ENCODE peak calls at places on chromosomes 7 and 10, in eight cellular contexts. One of them, this sample, is unnamed.

GRCh38 chr10:67666416-67667043 is 29.5 kb downstream of the CTNNA3 start:
- DNase-seq in AG09309: peak; percentile 1
- DNase-seq in fibroblast of pulmonary artery: peak; percentile 57
- DNase-seq in H9: no peak
- DNase-seq in AG04450: no peak
- DNase-seq in NCI-H187: no peak
- DNase-seq in stimulated activated naive CD4-positive, alpha-beta T cell: no peak
- DNase-seq in DMS153: no peak
- DNase-seq in this sample: peak; percentile 28

GRCh38 chr10:130137659-130138478 is 1.7 kb downstream of the GLRX3 start:
- DNase-seq in AG09309: no peak
- DNase-seq in fibroblast of pulmonary artery: no peak
- DNase-seq in H9: no peak
- DNase-seq in AG04450: no peak
- DNase-seq in NCI-H187: no peak
- DNase-seq in stimulated activated naive CD4-positive, alpha-beta T cell: no peak
- DNase-seq in DMS153: no peak
- DNase-seq in this sample: no peak

GRCh38 chr10:68047554-68048327 is 27.3 kb downstream of the HERC4 start:
- DNase-seq in AG09309: no peak
- DNase-seq in fibroblast of pulmonary artery: peak; percentile 25
- DNase-seq in H9: no peak
- DNase-seq in AG04450: no peak
- DNase-seq in NCI-H187: no peak
- DNase-seq in stimulated activated naive CD4-positive, alpha-beta T cell: no peak
- DNase-seq in DMS153: no peak
- DNase-seq in this sample: no peak

GRCh38 chr7:74083117-74083876 is at the start of gene LIMK1:
- DNase-seq in AG09309: no peak
- DNase-seq in fibroblast of pulmonary artery: peak; percentile 82
- DNase-seq in H9: peak; percentile 90
- DNase-seq in AG04450: peak; percentile 42
- DNase-seq in NCI-H187: peak; percentile 78
- DNase-seq in stimulated activated naive CD4-positive, alpha-beta T cell: peak; percentile 80
- DNase-seq in DMS153: peak; percentile 44
- DNase-seq in this sample: peak; percentile 81

GRCh38 chr10:48306870-48307531 is 524 bp downstream of the MAPK8 start:
- DNase-seq in AG09309: no peak
- DNase-seq in fibroblast of pulmonary artery: peak; percentile 43
- DNase-seq in H9: no peak
- DNase-seq in AG04450: no peak
- DNase-seq in NCI-H187: peak; percentile 7
- DNase-seq in stimulated activated naive CD4-positive, alpha-beta T cell: peak; percentile 75
- DNase-seq in DMS153: no peak
- DNase-seq in this sample: peak; percentile 62

GRCh38 chr10:89944138-89944537 is 242.7 kb downstream of the KIF20B start:
- DNase-seq in AG09309: no peak
- DNase-seq in fibroblast of pulmonary artery: no peak
- DNase-seq in H9: no peak
- DNase-seq in AG04450: no peak
- DNase-seq in NCI-H187: no peak
- DNase-seq in stimulated activated naive CD4-positive, alpha-beta T cell: no peak
- DNase-seq in DMS153: no peak
- DNase-seq in this sample: no peak

GRCh38 chr10:29246449-29246848 is 42.4 kb upstream of the LYZL1 start:
- DNase-seq in AG09309: no peak
- DNase-seq in fibroblast of pulmonary artery: no peak
- DNase-seq in H9: no peak
- DNase-seq in AG04450: no peak
- DNase-seq in NCI-H187: no peak
- DNase-seq in stimulated activated naive CD4-positive, alpha-beta T cell: no peak
- DNase-seq in DMS153: no peak
- DNase-seq in this sample: no peak

GRCh38 chr7:51591223-51591622 is 274.6 kb upstream of the COBL start:
- DNase-seq in AG09309: no peak
- DNase-seq in fibroblast of pulmonary artery: no peak
- DNase-seq in H9: no peak
- DNase-seq in AG04450: no peak
- DNase-seq in NCI-H187: no peak
- DNase-seq in stimulated activated naive CD4-positive, alpha-beta T cell: no peak
- DNase-seq in DMS153: peak; percentile 38
- DNase-seq in this sample: no peak

GRCh38 chr7:94087664-94088352 is 83.7 kb upstream of the BET1 start:
- DNase-seq in AG09309: peak; percentile 44
- DNase-seq in fibroblast of pulmonary artery: peak; percentile 91
- DNase-seq in H9: peak; percentile 55
- DNase-seq in AG04450: peak; percentile 66
- DNase-seq in NCI-H187: peak; percentile 41
- DNase-seq in stimulated activated naive CD4-positive, alpha-beta T cell: no peak
- DNase-seq in DMS153: peak; percentile 22
- DNase-seq in this sample: peak; percentile 48

GRCh38 chr7:33841031-33841430 is 64.3 kb upstream of the BMPER start:
- DNase-seq in AG09309: no peak
- DNase-seq in fibroblast of pulmonary artery: no peak
- DNase-seq in H9: no peak
- DNase-seq in AG04450: no peak
- DNase-seq in NCI-H187: no peak
- DNase-seq in stimulated activated naive CD4-positive, alpha-beta T cell: no peak
- DNase-seq in DMS153: no peak
- DNase-seq in this sample: peak; percentile 15

GRCh38 chr7:141362580-141363435 is 188.4 kb upstream of the AGK start:
- DNase-seq in AG09309: peak; percentile 21
- DNase-seq in fibroblast of pulmonary artery: peak; percentile 71
- DNase-seq in H9: no peak
- DNase-seq in AG04450: no peak
- DNase-seq in NCI-H187: no peak
- DNase-seq in stimulated activated naive CD4-positive, alpha-beta T cell: no peak
- DNase-seq in DMS153: no peak
- DNase-seq in this sample: peak; percentile 25

GRCh38 chr10:70295321-70295720 is 11.5 kb upstream of the NPFFR1 start:
- DNase-seq in AG09309: no peak
- DNase-seq in fibroblast of pulmonary artery: no peak
- DNase-seq in H9: no peak
- DNase-seq in AG04450: no peak
- DNase-seq in NCI-H187: no peak
- DNase-seq in stimulated activated naive CD4-positive, alpha-beta T cell: no peak
- DNase-seq in DMS153: no peak
- DNase-seq in this sample: no peak

GRCh38 chr10:21814866-21815265 is 188.7 kb downstream of the DNAJC1 start:
- DNase-seq in AG09309: no peak
- DNase-seq in fibroblast of pulmonary artery: no peak
- DNase-seq in H9: no peak
- DNase-seq in AG04450: no peak
- DNase-seq in NCI-H187: no peak
- DNase-seq in stimulated activated naive CD4-positive, alpha-beta T cell: no peak
- DNase-seq in DMS153: no peak
- DNase-seq in this sample: no peak

GRCh38 chr10:104332243-104333036 is 5.8 kb downstream of the ITPRIP start:
- DNase-seq in AG09309: no peak
- DNase-seq in fibroblast of pulmonary artery: peak; percentile 49
- DNase-seq in H9: no peak
- DNase-seq in AG04450: no peak
- DNase-seq in NCI-H187: no peak
- DNase-seq in stimulated activated naive CD4-positive, alpha-beta T cell: no peak
- DNase-seq in DMS153: no peak
- DNase-seq in this sample: no peak

GRCh38 chr10:123795196-123795780 is 96.3 kb downstream of the CPXM2 start:
- DNase-seq in AG09309: no peak
- DNase-seq in fibroblast of pulmonary artery: no peak
- DNase-seq in H9: no peak
- DNase-seq in AG04450: no peak
- DNase-seq in NCI-H187: no peak
- DNase-seq in stimulated activated naive CD4-positive, alpha-beta T cell: no peak
- DNase-seq in DMS153: no peak
- DNase-seq in this sample: no peak

GRCh38 chr7:100220833-100221718 is 1.3 kb downstream of the PVRIG start:
- DNase-seq in AG09309: no peak
- DNase-seq in fibroblast of pulmonary artery: no peak
- DNase-seq in H9: no peak
- DNase-seq in AG04450: no peak
- DNase-seq in NCI-H187: no peak
- DNase-seq in stimulated activated naive CD4-positive, alpha-beta T cell: peak; percentile 71
- DNase-seq in DMS153: no peak
- DNase-seq in this sample: no peak

GRCh38 chr7:17347426-17347825 is 49.0 kb downstream of the AHR start:
- DNase-seq in AG09309: no peak
- DNase-seq in fibroblast of pulmonary artery: peak; percentile 43
- DNase-seq in H9: no peak
- DNase-seq in AG04450: no peak
- DNase-seq in NCI-H187: no peak
- DNase-seq in stimulated activated naive CD4-positive, alpha-beta T cell: no peak
- DNase-seq in DMS153: no peak
- DNase-seq in this sample: no peak

GRCh38 chr7:54985405-54986360 is 33.1 kb upstream of the EGFR start:
- DNase-seq in AG09309: peak; percentile 59
- DNase-seq in fibroblast of pulmonary artery: peak; percentile 43
- DNase-seq in H9: no peak
- DNase-seq in AG04450: peak; percentile 44
- DNase-seq in NCI-H187: no peak
- DNase-seq in stimulated activated naive CD4-positive, alpha-beta T cell: no peak
- DNase-seq in DMS153: no peak
- DNase-seq in this sample: no peak

GRCh38 chr7:123751816-123752215 is 3.0 kb upstream of the WASL start:
- DNase-seq in AG09309: no peak
- DNase-seq in fibroblast of pulmonary artery: peak; percentile 70
- DNase-seq in H9: no peak
- DNase-seq in AG04450: no peak
- DNase-seq in NCI-H187: no peak
- DNase-seq in stimulated activated naive CD4-positive, alpha-beta T cell: no peak
- DNase-seq in DMS153: no peak
- DNase-seq in this sample: no peak

GRCh38 chr10:94274142-94274787 is 88.5 kb downstream of the NOC3L start:
- DNase-seq in AG09309: no peak
- DNase-seq in fibroblast of pulmonary artery: peak; percentile 66
- DNase-seq in H9: no peak
- DNase-seq in AG04450: no peak
- DNase-seq in NCI-H187: no peak
- DNase-seq in stimulated activated naive CD4-positive, alpha-beta T cell: no peak
- DNase-seq in DMS153: no peak
- DNase-seq in this sample: no peak

GRCh38 chr10:73837072-73837471 is 25.7 kb upstream of the NDST2 start:
- DNase-seq in AG09309: no peak
- DNase-seq in fibroblast of pulmonary artery: peak; percentile 70
- DNase-seq in H9: no peak
- DNase-seq in AG04450: peak; percentile 42
- DNase-seq in NCI-H187: no peak
- DNase-seq in stimulated activated naive CD4-positive, alpha-beta T cell: no peak
- DNase-seq in DMS153: no peak
- DNase-seq in this sample: no peak

GRCh38 chr7:95470452-95470851 is 15.3 kb upstream of the ASB4 start:
- DNase-seq in AG09309: peak; percentile 3
- DNase-seq in fibroblast of pulmonary artery: peak; percentile 69
- DNase-seq in H9: no peak
- DNase-seq in AG04450: no peak
- DNase-seq in NCI-H187: no peak
- DNase-seq in stimulated activated naive CD4-positive, alpha-beta T cell: no peak
- DNase-seq in DMS153: peak; percentile 91
- DNase-seq in this sample: no peak

GRCh38 chr7:54888067-54888735 is 129.2 kb upstream of the SEC61G start:
- DNase-seq in AG09309: no peak
- DNase-seq in fibroblast of pulmonary artery: no peak
- DNase-seq in H9: peak; percentile 42
- DNase-seq in AG04450: no peak
- DNase-seq in NCI-H187: no peak
- DNase-seq in stimulated activated naive CD4-positive, alpha-beta T cell: no peak
- DNase-seq in DMS153: no peak
- DNase-seq in this sample: no peak

GRCh38 chr7:116698930-116699722 is 27.1 kb downstream of the MET start:
- DNase-seq in AG09309: no peak
- DNase-seq in fibroblast of pulmonary artery: no peak
- DNase-seq in H9: no peak
- DNase-seq in AG04450: no peak
- DNase-seq in NCI-H187: peak; percentile 88
- DNase-seq in stimulated activated naive CD4-positive, alpha-beta T cell: no peak
- DNase-seq in DMS153: peak; percentile 92
- DNase-seq in this sample: no peak

GRCh38 chr7:46383605-46384004 is 462.5 kb upstream of the IGFBP3 start:
- DNase-seq in AG09309: peak; percentile 4
- DNase-seq in fibroblast of pulmonary artery: peak; percentile 31
- DNase-seq in H9: no peak
- DNase-seq in AG04450: no peak
- DNase-seq in NCI-H187: no peak
- DNase-seq in stimulated activated naive CD4-positive, alpha-beta T cell: no peak
- DNase-seq in DMS153: no peak
- DNase-seq in this sample: no peak

GRCh38 chr10:90738885-90739284 is 119.0 kb downstream of the HTR7 start:
- DNase-seq in AG09309: no peak
- DNase-seq in fibroblast of pulmonary artery: peak; percentile 11
- DNase-seq in H9: no peak
- DNase-seq in AG04450: peak; percentile 20
- DNase-seq in NCI-H187: no peak
- DNase-seq in stimulated activated naive CD4-positive, alpha-beta T cell: no peak
- DNase-seq in DMS153: no peak
- DNase-seq in this sample: no peak

GRCh38 chr7:92624298-92624996 is 34.3 kb upstream of the FAM133B start:
- DNase-seq in AG09309: no peak
- DNase-seq in fibroblast of pulmonary artery: no peak
- DNase-seq in H9: no peak
- DNase-seq in AG04450: no peak
- DNase-seq in NCI-H187: no peak
- DNase-seq in stimulated activated naive CD4-positive, alpha-beta T cell: no peak
- DNase-seq in DMS153: no peak
- DNase-seq in this sample: no peak

GRCh38 chr10:119871881-119872609 is 598 bp downstream of the MCMBP start:
- DNase-seq in AG09309: no peak
- DNase-seq in fibroblast of pulmonary artery: peak; percentile 73
- DNase-seq in H9: peak; percentile 78
- DNase-seq in AG04450: no peak
- DNase-seq in NCI-H187: peak; percentile 0
- DNase-seq in stimulated activated naive CD4-positive, alpha-beta T cell: peak; percentile 49
- DNase-seq in DMS153: peak; percentile 74
- DNase-seq in this sample: peak; percentile 27

GRCh38 chr7:36784991-36785940 is 61.0 kb upstream of the AOAH start:
- DNase-seq in AG09309: no peak
- DNase-seq in fibroblast of pulmonary artery: peak; percentile 28
- DNase-seq in H9: no peak
- DNase-seq in AG04450: no peak
- DNase-seq in NCI-H187: no peak
- DNase-seq in stimulated activated naive CD4-positive, alpha-beta T cell: peak; percentile 50
- DNase-seq in DMS153: no peak
- DNase-seq in this sample: no peak

GRCh38 chr7:42739591-42739990 is 172.3 kb downstream of the C7orf25 start:
- DNase-seq in AG09309: no peak
- DNase-seq in fibroblast of pulmonary artery: peak; percentile 42
- DNase-seq in H9: no peak
- DNase-seq in AG04450: no peak
- DNase-seq in NCI-H187: no peak
- DNase-seq in stimulated activated naive CD4-positive, alpha-beta T cell: no peak
- DNase-seq in DMS153: no peak
- DNase-seq in this sample: no peak

GRCh38 chr10:42950606-42951485 is 126.0 kb upstream of the RET start:
- DNase-seq in AG09309: no peak
- DNase-seq in fibroblast of pulmonary artery: no peak
- DNase-seq in H9: peak; percentile 31
- DNase-seq in AG04450: no peak
- DNase-seq in NCI-H187: no peak
- DNase-seq in stimulated activated naive CD4-positive, alpha-beta T cell: no peak
- DNase-seq in DMS153: no peak
- DNase-seq in this sample: no peak

GRCh38 chr7:78794101-78794500 is 659.4 kb downstream of the MAGI2 start:
- DNase-seq in AG09309: no peak
- DNase-seq in fibroblast of pulmonary artery: peak; percentile 1
- DNase-seq in H9: no peak
- DNase-seq in AG04450: peak; percentile 34
- DNase-seq in NCI-H187: no peak
- DNase-seq in stimulated activated naive CD4-positive, alpha-beta T cell: no peak
- DNase-seq in DMS153: no peak
- DNase-seq in this sample: no peak

GRCh38 chr7:130273081-130273699 is 6.5 kb downstream of the CPA2 start:
- DNase-seq in AG09309: no peak
- DNase-seq in fibroblast of pulmonary artery: peak; percentile 36
- DNase-seq in H9: peak; percentile 93
- DNase-seq in AG04450: peak; percentile 26
- DNase-seq in NCI-H187: peak; percentile 98
- DNase-seq in stimulated activated naive CD4-positive, alpha-beta T cell: peak; percentile 19
- DNase-seq in DMS153: peak; percentile 95
- DNase-seq in this sample: peak; percentile 71

GRCh38 chr10:84256510-84257342 is 11.9 kb downstream of the RGR start:
- DNase-seq in AG09309: no peak
- DNase-seq in fibroblast of pulmonary artery: peak; percentile 51
- DNase-seq in H9: peak; percentile 82
- DNase-seq in AG04450: no peak
- DNase-seq in NCI-H187: no peak
- DNase-seq in stimulated activated naive CD4-positive, alpha-beta T cell: peak; percentile 9
- DNase-seq in DMS153: no peak
- DNase-seq in this sample: peak; percentile 28